ENCODE peak calls at places on chromosomes 7 and 10, in seven cellular contexts. E, Y, B, O, M, P and Q are unnamed samples.

GRCh38 chr7:44386139-44386913 is 60.9 kb upstream of the CAMK2B start:
- DNase-seq in P (no peak), O (no peak), E (no peak), B (peak; percentile 25), Y (no peak), M (peak; percentile 21), Q (no peak)

GRCh38 chr7:69893915-69894314 is 295.6 kb downstream of the AUTS2 start:
- DNase-seq in M (no peak), P (no peak), B (no peak), Y (no peak), O (peak; percentile 35), E (no peak), Q (no peak)

GRCh38 chr10:62501547-62501946 is 127.4 kb downstream of the ZNF365 start:
- DNase-seq in B (no peak), E (no peak), M (no peak), P (no peak), O (no peak), Y (no peak), Q (no peak)

GRCh38 chr7:92778972-92779371 is 57.4 kb downstream of the CDK6 start:
- DNase-seq in E (peak; percentile 34), O (no peak), Y (no peak), P (peak; percentile 93), M (no peak), B (peak; percentile 79), Q (no peak)

GRCh38 chr10:123796736-123797135 is 94.9 kb downstream of the CPXM2 start:
- DNase-seq in B (no peak), M (no peak), E (no peak), Y (no peak), P (no peak), O (no peak), Q (no peak)

GRCh38 chr10:118259288-118259906 is 82.7 kb downstream of the FAM204A start:
- DNase-seq in B (peak; percentile 54), E (no peak), P (no peak), Y (peak; percentile 54), O (peak; percentile 66), M (peak; percentile 31), Q (peak; percentile 32)

GRCh38 chr7:130435455-130435854 is 5.4 kb downstream of the CEP41 start:
- DNase-seq in P (no peak), B (no peak), M (no peak), O (no peak), E (no peak), Y (no peak), Q (no peak)

GRCh38 chr7:32074787-32075570 is 4.8 kb upstream of the PDE1C start:
- DNase-seq in O (no peak), E (no peak), M (no peak), B (no peak), P (no peak), Y (no peak), Q (no peak)

GRCh38 chr10:61452655-61453641 is at the start of gene TMEM26:
- DNase-seq in Y (peak; percentile 32), B (peak; percentile 38), P (no peak), M (no peak), E (no peak), O (no peak), Q (no peak)

GRCh38 chr7:7176421-7177043 is 5.8 kb upstream of the C1GALT1 start:
- DNase-seq in Y (peak; percentile 50), P (peak; percentile 21), B (peak; percentile 47), E (no peak), M (no peak), O (no peak), Q (peak; percentile 41)

GRCh38 chr10:71933651-71934050 is 30.5 kb upstream of the CHST3 start:
- DNase-seq in B (no peak), E (no peak), O (no peak), M (no peak), P (no peak), Y (no peak), Q (no peak)

GRCh38 chr10:105797234-105797890 is 1156.3 kb downstream of the SORCS3 start:
- DNase-seq in E (peak; percentile 5), O (peak; percentile 30), B (no peak), Y (peak; percentile 1), M (no peak), P (no peak), Q (peak; percentile 7)

GRCh38 chr7:91264083-91264923 is at the start of gene FZD1:
- DNase-seq in E (peak; percentile 66), O (peak; percentile 95), P (peak; percentile 95), B (peak; percentile 96), M (peak; percentile 95), Y (peak; percentile 99), Q (peak; percentile 82)

GRCh38 chr10:123935680-123936079 is 44.1 kb upstream of the CPXM2 start:
- DNase-seq in M (no peak), B (no peak), E (no peak), O (no peak), P (no peak), Y (no peak), Q (no peak)

GRCh38 chr10:131452926-131453771 is 141.6 kb upstream of the TCERG1L start:
- DNase-seq in B (peak; percentile 50), P (no peak), E (no peak), O (no peak), Y (no peak), M (no peak), Q (no peak)

GRCh38 chr10:55320187-55320586 is 519.2 kb upstream of the PCDH15 start:
- DNase-seq in B (no peak), E (no peak), P (no peak), M (no peak), O (no peak), Y (no peak), Q (no peak)

GRCh38 chr10:3293536-3294431 is 121.2 kb upstream of the PITRM1 start:
- DNase-seq in E (no peak), P (no peak), M (no peak), Y (no peak), B (no peak), O (no peak), Q (no peak)

GRCh38 chr7:36868727-36869411 is 144.6 kb upstream of the AOAH start:
- DNase-seq in Y (no peak), M (no peak), B (no peak), O (no peak), P (no peak), E (no peak), Q (no peak)

GRCh38 chr7:36871863-36872262 is 147.6 kb upstream of the AOAH start:
- DNase-seq in P (no peak), M (no peak), Y (peak; percentile 17), E (no peak), B (no peak), O (peak; percentile 20), Q (peak; percentile 30)

GRCh38 chr7:36875794-36876193 is 151.5 kb upstream of the AOAH start:
- DNase-seq in O (no peak), E (no peak), B (no peak), Y (no peak), M (no peak), P (no peak), Q (no peak)

GRCh38 chr7:36871355-36871738 is 147.1 kb upstream of the AOAH start:
- DNase-seq in E (no peak), Y (no peak), O (no peak), P (no peak), B (no peak), M (no peak), Q (no peak)

DNA sequence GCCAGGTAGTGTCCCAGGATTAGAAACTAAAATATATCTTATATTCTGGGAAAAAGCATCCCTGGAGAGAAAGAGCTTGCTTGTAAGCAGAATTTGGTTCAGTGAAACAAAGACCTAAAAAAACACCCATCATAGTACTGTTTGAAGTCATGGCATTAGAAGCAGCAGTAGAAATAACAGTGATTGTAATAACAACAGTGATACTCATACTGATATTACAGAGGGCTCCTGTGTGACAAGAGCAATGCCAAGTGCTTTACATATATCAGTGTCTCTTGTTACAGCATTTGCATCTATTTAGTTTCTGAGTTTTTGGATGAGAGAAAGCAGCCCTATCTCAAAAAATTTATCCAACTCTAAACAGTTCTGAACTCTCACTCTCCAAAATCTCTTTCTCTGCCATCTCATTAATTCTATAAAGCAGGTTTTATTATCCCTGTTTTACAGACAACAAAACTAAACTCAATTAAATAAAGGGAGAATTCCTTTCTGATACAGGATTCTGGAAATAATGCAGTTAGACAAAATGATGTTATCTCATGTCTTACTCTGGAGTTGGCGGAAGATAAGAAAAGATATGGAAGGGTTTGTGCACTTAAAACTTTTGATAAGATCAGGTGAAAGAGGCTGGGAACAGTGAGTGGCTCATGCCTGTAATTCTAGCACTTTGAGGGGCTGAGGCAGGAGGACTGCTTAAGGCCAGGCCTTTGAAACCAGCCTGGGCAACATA is 146.5 kb upstream of the AOAH start:
- DNase-seq in P (no peak), B (no peak), E (no peak), O (no peak), Y (no peak), M (no peak), Q (no peak)
- TF ChIP-seq POLR2A in P (no peak), B (no peak), E (no peak), O (no peak), Y (no peak), M (no peak), Q (no peak)

GRCh38 chr7:27740449-27741086 is 606 bp downstream of the TAX1BP1 start:
- DNase-seq in Y (peak; percentile 95), B (peak; percentile 89), E (peak; percentile 35), O (peak; percentile 90), M (peak; percentile 97), P (peak; percentile 73), Q (peak; percentile 73)
- TF ChIP-seq POLR2A in Y (peak; percentile 15), B (peak; percentile 58), E (peak; percentile 74), O (no peak), M (no peak), P (no peak), Q (peak; percentile 72)

GRCh38 chr10:99430116-99430450 is 341 bp downstream of the GOT1 start:
- DNase-seq in M (no peak), Y (no peak), E (no peak), P (no peak), B (no peak), O (no peak), Q (no peak)

GRCh38 chr10:99429521-99430095 is 816 bp downstream of the GOT1 start:
- DNase-seq in M (no peak), P (no peak), Y (no peak), E (no peak), B (no peak), O (peak; percentile 52), Q (no peak)

GRCh38 chr10:99427566-99428150 is 2.8 kb downstream of the GOT1 start:
- DNase-seq in Y (no peak), P (no peak), M (no peak), B (no peak), O (no peak), E (no peak), Q (no peak)

GRCh38 chr10:99425204-99425603 is 5.2 kb downstream of the GOT1 start:
- DNase-seq in Y (no peak), B (no peak), E (no peak), O (no peak), M (no peak), P (no peak), Q (no peak)

DNA sequence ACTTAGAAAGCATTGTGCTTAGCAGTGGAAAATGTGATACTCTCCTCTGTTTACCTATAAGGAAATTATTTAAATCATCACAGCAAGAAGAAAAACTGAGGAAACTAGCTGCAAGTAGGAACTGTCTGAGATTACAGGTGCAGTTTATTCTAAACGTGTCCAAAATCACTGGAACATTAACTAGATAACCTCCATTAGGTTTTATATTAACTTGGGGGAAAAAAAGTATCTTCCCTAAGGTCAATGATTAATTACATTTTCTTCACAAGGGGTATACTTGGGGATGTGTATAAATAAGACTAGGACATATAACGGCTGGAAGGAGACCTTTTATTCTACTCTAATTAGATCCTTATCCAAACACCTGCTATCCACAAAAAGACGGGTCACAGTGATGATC is 3.7 kb downstream of the GOT1 start:
- DNase-seq in O (no peak), B (no peak), Y (no peak), E (no peak), P (no peak), M (no peak), Q (no peak)
- TF ChIP-seq POLR2A in O (no peak), B (no peak), Y (no peak), E (no peak), P (no peak), M (no peak), Q (no peak)

GRCh38 chr7:98281757-98282652 is 519 bp downstream of the BRI3 start:
- DNase-seq in M (peak; percentile 46), E (no peak), B (no peak), P (peak; percentile 27), O (peak; percentile 73), Y (peak; percentile 26), Q (no peak)
- TF ChIP-seq POLR2A in M (no peak), E (peak; percentile 36), B (no peak), P (peak; percentile 4), O (no peak), Y (no peak), Q (peak; percentile 46)